ENCODE peak calls at places on chromosomes 16 and 17, in ten cellular contexts. One of them, this sample, is unnamed.

GRCh38 chr17:27577884-27578717 is 52.9 kb upstream of the LGALS9 start:
- DNase-seq in stimulated activated CD8-positive, alpha-beta memory T cell treated with anti-CD3 and anti-CD28 coated beads, Interleukin-4, amount 100 ng/mL, for 1 hour: no peak
- DNase-seq in epithelial cell of esophagus: no peak
- DNase-seq in LoVo: no peak
- DNase-seq in CD4-positive, alpha-beta T cell: no peak
- DNase-seq in activated T-helper 1 cell treated with Interleukin-2 at 50 U/mL for 16 hours: no peak
- DNase-seq in OCI-LY7: no peak
- DNase-seq in ACHN: no peak
- DNase-seq in HTR-8/SVneo: no peak
- DNase-seq in activated CD4-positive, alpha-beta T cell treated with anti-CD3 and anti-CD28 coated beads, Interleukin-2, amount 50 U/mL, for 1 hour: no peak
- DNase-seq in this sample: no peak

GRCh38 chr17:60040843-60041242 is 37.9 kb downstream of the HEATR6 start:
- DNase-seq in stimulated activated CD8-positive, alpha-beta memory T cell treated with anti-CD3 and anti-CD28 coated beads, Interleukin-4, amount 100 ng/mL, for 1 hour: no peak
- DNase-seq in epithelial cell of esophagus: no peak
- DNase-seq in LoVo: no peak
- DNase-seq in CD4-positive, alpha-beta T cell: no peak
- DNase-seq in activated T-helper 1 cell treated with Interleukin-2 at 50 U/mL for 16 hours: no peak
- DNase-seq in OCI-LY7: no peak
- DNase-seq in ACHN: no peak
- DNase-seq in HTR-8/SVneo: no peak
- DNase-seq in activated CD4-positive, alpha-beta T cell treated with anti-CD3 and anti-CD28 coated beads, Interleukin-2, amount 50 U/mL, for 1 hour: no peak
- DNase-seq in this sample: no peak

GRCh38 chr16:58205276-58206036 is 7.5 kb upstream of the CSNK2A2 start:
- DNase-seq in stimulated activated CD8-positive, alpha-beta memory T cell treated with anti-CD3 and anti-CD28 coated beads, Interleukin-4, amount 100 ng/mL, for 1 hour: no peak
- DNase-seq in epithelial cell of esophagus: no peak
- DNase-seq in LoVo: no peak
- DNase-seq in CD4-positive, alpha-beta T cell: no peak
- DNase-seq in activated T-helper 1 cell treated with Interleukin-2 at 50 U/mL for 16 hours: no peak
- DNase-seq in OCI-LY7: no peak
- DNase-seq in ACHN: no peak
- DNase-seq in HTR-8/SVneo: no peak
- DNase-seq in activated CD4-positive, alpha-beta T cell treated with anti-CD3 and anti-CD28 coated beads, Interleukin-2, amount 50 U/mL, for 1 hour: no peak
- DNase-seq in this sample: no peak

GRCh38 chr17:21005367-21005766 is 37.4 kb downstream of the USP22 start:
- DNase-seq in stimulated activated CD8-positive, alpha-beta memory T cell treated with anti-CD3 and anti-CD28 coated beads, Interleukin-4, amount 100 ng/mL, for 1 hour: no peak
- DNase-seq in epithelial cell of esophagus: no peak
- DNase-seq in LoVo: no peak
- DNase-seq in CD4-positive, alpha-beta T cell: no peak
- DNase-seq in activated T-helper 1 cell treated with Interleukin-2 at 50 U/mL for 16 hours: no peak
- DNase-seq in OCI-LY7: no peak
- DNase-seq in ACHN: no peak
- DNase-seq in HTR-8/SVneo: no peak
- DNase-seq in activated CD4-positive, alpha-beta T cell treated with anti-CD3 and anti-CD28 coated beads, Interleukin-2, amount 50 U/mL, for 1 hour: no peak
- DNase-seq in this sample: no peak

GRCh38 chr17:48590603-48591161 is 641 bp upstream of the HOXB3 start:
- DNase-seq in stimulated activated CD8-positive, alpha-beta memory T cell treated with anti-CD3 and anti-CD28 coated beads, Interleukin-4, amount 100 ng/mL, for 1 hour: no peak
- DNase-seq in epithelial cell of esophagus: no peak
- DNase-seq in LoVo: no peak
- DNase-seq in CD4-positive, alpha-beta T cell: no peak
- DNase-seq in activated T-helper 1 cell treated with Interleukin-2 at 50 U/mL for 16 hours: no peak
- DNase-seq in OCI-LY7: no peak
- DNase-seq in ACHN: no peak
- DNase-seq in HTR-8/SVneo: no peak
- DNase-seq in activated CD4-positive, alpha-beta T cell treated with anti-CD3 and anti-CD28 coated beads, Interleukin-2, amount 50 U/mL, for 1 hour: no peak
- DNase-seq in this sample: no peak

GRCh38 chr16:49121636-49122035 is 160.0 kb downstream of the CBLN1 start:
- DNase-seq in stimulated activated CD8-positive, alpha-beta memory T cell treated with anti-CD3 and anti-CD28 coated beads, Interleukin-4, amount 100 ng/mL, for 1 hour: no peak
- DNase-seq in epithelial cell of esophagus: peak
- DNase-seq in LoVo: no peak
- DNase-seq in CD4-positive, alpha-beta T cell: no peak
- DNase-seq in activated T-helper 1 cell treated with Interleukin-2 at 50 U/mL for 16 hours: no peak
- DNase-seq in OCI-LY7: no peak
- DNase-seq in ACHN: no peak
- DNase-seq in HTR-8/SVneo: no peak
- DNase-seq in activated CD4-positive, alpha-beta T cell treated with anti-CD3 and anti-CD28 coated beads, Interleukin-2, amount 50 U/mL, for 1 hour: no peak
- DNase-seq in this sample: no peak

GRCh38 chr16:60929-61878 is 7.6 kb downstream of the SNRNP25 start:
- DNase-seq in stimulated activated CD8-positive, alpha-beta memory T cell treated with anti-CD3 and anti-CD28 coated beads, Interleukin-4, amount 100 ng/mL, for 1 hour: no peak
- DNase-seq in epithelial cell of esophagus: no peak
- DNase-seq in LoVo: no peak
- DNase-seq in CD4-positive, alpha-beta T cell: no peak
- DNase-seq in activated T-helper 1 cell treated with Interleukin-2 at 50 U/mL for 16 hours: no peak
- DNase-seq in OCI-LY7: no peak
- DNase-seq in ACHN: no peak
- DNase-seq in HTR-8/SVneo: no peak
- DNase-seq in activated CD4-positive, alpha-beta T cell treated with anti-CD3 and anti-CD28 coated beads, Interleukin-2, amount 50 U/mL, for 1 hour: no peak
- DNase-seq in this sample: no peak

GRCh38 chr17:1904273-1905052 is 74.7 kb downstream of the RPA1 start:
- DNase-seq in stimulated activated CD8-positive, alpha-beta memory T cell treated with anti-CD3 and anti-CD28 coated beads, Interleukin-4, amount 100 ng/mL, for 1 hour: no peak
- DNase-seq in epithelial cell of esophagus: no peak
- DNase-seq in LoVo: no peak
- DNase-seq in CD4-positive, alpha-beta T cell: no peak
- DNase-seq in activated T-helper 1 cell treated with Interleukin-2 at 50 U/mL for 16 hours: no peak
- DNase-seq in OCI-LY7: peak
- DNase-seq in ACHN: no peak
- DNase-seq in HTR-8/SVneo: no peak
- DNase-seq in activated CD4-positive, alpha-beta T cell treated with anti-CD3 and anti-CD28 coated beads, Interleukin-2, amount 50 U/mL, for 1 hour: no peak
- DNase-seq in this sample: no peak

GRCh38 chr17:41739661-41740352 is 5.4 kb upstream of the HAP1 start:
- DNase-seq in stimulated activated CD8-positive, alpha-beta memory T cell treated with anti-CD3 and anti-CD28 coated beads, Interleukin-4, amount 100 ng/mL, for 1 hour: no peak
- DNase-seq in epithelial cell of esophagus: peak
- DNase-seq in LoVo: peak
- DNase-seq in CD4-positive, alpha-beta T cell: no peak
- DNase-seq in activated T-helper 1 cell treated with Interleukin-2 at 50 U/mL for 16 hours: no peak
- DNase-seq in OCI-LY7: no peak
- DNase-seq in ACHN: peak
- DNase-seq in HTR-8/SVneo: peak
- DNase-seq in activated CD4-positive, alpha-beta T cell treated with anti-CD3 and anti-CD28 coated beads, Interleukin-2, amount 50 U/mL, for 1 hour: no peak
- DNase-seq in this sample: peak

GRCh38 chr16:89174877-89175276 is 3.3 kb downstream of the CDH15 start:
- DNase-seq in stimulated activated CD8-positive, alpha-beta memory T cell treated with anti-CD3 and anti-CD28 coated beads, Interleukin-4, amount 100 ng/mL, for 1 hour: no peak
- DNase-seq in epithelial cell of esophagus: no peak
- DNase-seq in LoVo: no peak
- DNase-seq in CD4-positive, alpha-beta T cell: no peak
- DNase-seq in activated T-helper 1 cell treated with Interleukin-2 at 50 U/mL for 16 hours: no peak
- DNase-seq in OCI-LY7: no peak
- DNase-seq in ACHN: no peak
- DNase-seq in HTR-8/SVneo: no peak
- DNase-seq in activated CD4-positive, alpha-beta T cell treated with anti-CD3 and anti-CD28 coated beads, Interleukin-2, amount 50 U/mL, for 1 hour: no peak
- DNase-seq in this sample: no peak

GRCh38 chr17:30922235-30922993 is 669 bp downstream of the ADAP2 start:
- DNase-seq in stimulated activated CD8-positive, alpha-beta memory T cell treated with anti-CD3 and anti-CD28 coated beads, Interleukin-4, amount 100 ng/mL, for 1 hour: no peak
- DNase-seq in epithelial cell of esophagus: no peak
- DNase-seq in LoVo: no peak
- DNase-seq in CD4-positive, alpha-beta T cell: no peak
- DNase-seq in activated T-helper 1 cell treated with Interleukin-2 at 50 U/mL for 16 hours: no peak
- DNase-seq in OCI-LY7: no peak
- DNase-seq in ACHN: peak
- DNase-seq in HTR-8/SVneo: peak
- DNase-seq in activated CD4-positive, alpha-beta T cell treated with anti-CD3 and anti-CD28 coated beads, Interleukin-2, amount 50 U/mL, for 1 hour: no peak
- DNase-seq in this sample: no peak

GRCh38 chr17:30064738-30065137 is 51.9 kb upstream of the NSRP1 start:
- DNase-seq in stimulated activated CD8-positive, alpha-beta memory T cell treated with anti-CD3 and anti-CD28 coated beads, Interleukin-4, amount 100 ng/mL, for 1 hour: no peak
- DNase-seq in epithelial cell of esophagus: no peak
- DNase-seq in LoVo: no peak
- DNase-seq in CD4-positive, alpha-beta T cell: no peak
- DNase-seq in activated T-helper 1 cell treated with Interleukin-2 at 50 U/mL for 16 hours: no peak
- DNase-seq in OCI-LY7: no peak
- DNase-seq in ACHN: no peak
- DNase-seq in HTR-8/SVneo: no peak
- DNase-seq in activated CD4-positive, alpha-beta T cell treated with anti-CD3 and anti-CD28 coated beads, Interleukin-2, amount 50 U/mL, for 1 hour: no peak
- DNase-seq in this sample: no peak

GRCh38 chr16:66578596-66579531 is at the start of gene CMTM2:
- DNase-seq in stimulated activated CD8-positive, alpha-beta memory T cell treated with anti-CD3 and anti-CD28 coated beads, Interleukin-4, amount 100 ng/mL, for 1 hour: no peak
- DNase-seq in epithelial cell of esophagus: no peak
- DNase-seq in LoVo: no peak
- DNase-seq in CD4-positive, alpha-beta T cell: peak
- DNase-seq in activated T-helper 1 cell treated with Interleukin-2 at 50 U/mL for 16 hours: no peak
- DNase-seq in OCI-LY7: no peak
- DNase-seq in ACHN: no peak
- DNase-seq in HTR-8/SVneo: no peak
- DNase-seq in activated CD4-positive, alpha-beta T cell treated with anti-CD3 and anti-CD28 coated beads, Interleukin-2, amount 50 U/mL, for 1 hour: peak
- DNase-seq in this sample: no peak

GRCh38 chr17:55311767-55312375 is 47.1 kb downstream of the HLF start:
- DNase-seq in stimulated activated CD8-positive, alpha-beta memory T cell treated with anti-CD3 and anti-CD28 coated beads, Interleukin-4, amount 100 ng/mL, for 1 hour: no peak
- DNase-seq in epithelial cell of esophagus: no peak
- DNase-seq in LoVo: no peak
- DNase-seq in CD4-positive, alpha-beta T cell: no peak
- DNase-seq in activated T-helper 1 cell treated with Interleukin-2 at 50 U/mL for 16 hours: no peak
- DNase-seq in OCI-LY7: no peak
- DNase-seq in ACHN: no peak
- DNase-seq in HTR-8/SVneo: no peak
- DNase-seq in activated CD4-positive, alpha-beta T cell treated with anti-CD3 and anti-CD28 coated beads, Interleukin-2, amount 50 U/mL, for 1 hour: no peak
- DNase-seq in this sample: no peak

GRCh38 chr17:73758245-73758644 is 114.0 kb upstream of the SDK2 start:
- DNase-seq in stimulated activated CD8-positive, alpha-beta memory T cell treated with anti-CD3 and anti-CD28 coated beads, Interleukin-4, amount 100 ng/mL, for 1 hour: no peak
- DNase-seq in epithelial cell of esophagus: no peak
- DNase-seq in LoVo: no peak
- DNase-seq in CD4-positive, alpha-beta T cell: no peak
- DNase-seq in activated T-helper 1 cell treated with Interleukin-2 at 50 U/mL for 16 hours: no peak
- DNase-seq in OCI-LY7: no peak
- DNase-seq in ACHN: no peak
- DNase-seq in HTR-8/SVneo: no peak
- DNase-seq in activated CD4-positive, alpha-beta T cell treated with anti-CD3 and anti-CD28 coated beads, Interleukin-2, amount 50 U/mL, for 1 hour: no peak
- DNase-seq in this sample: no peak

GRCh38 chr16:67447508-67448076 is 16.7 kb downstream of the HSD11B2 start:
- DNase-seq in stimulated activated CD8-positive, alpha-beta memory T cell treated with anti-CD3 and anti-CD28 coated beads, Interleukin-4, amount 100 ng/mL, for 1 hour: no peak
- DNase-seq in epithelial cell of esophagus: peak
- DNase-seq in LoVo: peak
- DNase-seq in CD4-positive, alpha-beta T cell: peak
- DNase-seq in activated T-helper 1 cell treated with Interleukin-2 at 50 U/mL for 16 hours: peak
- DNase-seq in OCI-LY7: peak
- DNase-seq in ACHN: peak
- DNase-seq in HTR-8/SVneo: peak
- DNase-seq in activated CD4-positive, alpha-beta T cell treated with anti-CD3 and anti-CD28 coated beads, Interleukin-2, amount 50 U/mL, for 1 hour: peak
- DNase-seq in this sample: no peak

GRCh38 chr16:67163164-67163902 is 1.2 kb upstream of the HSF4 start:
- DNase-seq in stimulated activated CD8-positive, alpha-beta memory T cell treated with anti-CD3 and anti-CD28 coated beads, Interleukin-4, amount 100 ng/mL, for 1 hour: no peak
- DNase-seq in epithelial cell of esophagus: peak
- DNase-seq in LoVo: no peak
- DNase-seq in CD4-positive, alpha-beta T cell: no peak
- DNase-seq in activated T-helper 1 cell treated with Interleukin-2 at 50 U/mL for 16 hours: peak
- DNase-seq in OCI-LY7: no peak
- DNase-seq in ACHN: peak
- DNase-seq in HTR-8/SVneo: no peak
- DNase-seq in activated CD4-positive, alpha-beta T cell treated with anti-CD3 and anti-CD28 coated beads, Interleukin-2, amount 50 U/mL, for 1 hour: peak
- DNase-seq in this sample: no peak

GRCh38 chr17:32483451-32484019 is 3.3 kb upstream of the CDK5R1 start:
- DNase-seq in stimulated activated CD8-positive, alpha-beta memory T cell treated with anti-CD3 and anti-CD28 coated beads, Interleukin-4, amount 100 ng/mL, for 1 hour: no peak
- DNase-seq in epithelial cell of esophagus: peak
- DNase-seq in LoVo: no peak
- DNase-seq in CD4-positive, alpha-beta T cell: peak
- DNase-seq in activated T-helper 1 cell treated with Interleukin-2 at 50 U/mL for 16 hours: no peak
- DNase-seq in OCI-LY7: peak
- DNase-seq in ACHN: peak
- DNase-seq in HTR-8/SVneo: peak
- DNase-seq in activated CD4-positive, alpha-beta T cell treated with anti-CD3 and anti-CD28 coated beads, Interleukin-2, amount 50 U/mL, for 1 hour: peak
- DNase-seq in this sample: peak

GRCh38 chr16:85935957-85936760 is 37.2 kb downstream of the IRF8 start:
- DNase-seq in stimulated activated CD8-positive, alpha-beta memory T cell treated with anti-CD3 and anti-CD28 coated beads, Interleukin-4, amount 100 ng/mL, for 1 hour: peak
- DNase-seq in epithelial cell of esophagus: no peak
- DNase-seq in LoVo: no peak
- DNase-seq in CD4-positive, alpha-beta T cell: peak
- DNase-seq in activated T-helper 1 cell treated with Interleukin-2 at 50 U/mL for 16 hours: peak
- DNase-seq in OCI-LY7: peak
- DNase-seq in ACHN: no peak
- DNase-seq in HTR-8/SVneo: no peak
- DNase-seq in activated CD4-positive, alpha-beta T cell treated with anti-CD3 and anti-CD28 coated beads, Interleukin-2, amount 50 U/mL, for 1 hour: peak
- DNase-seq in this sample: no peak

GRCh38 chr17:19705771-19706770 is 10.3 kb downstream of the SLC47A2 start:
- DNase-seq in stimulated activated CD8-positive, alpha-beta memory T cell treated with anti-CD3 and anti-CD28 coated beads, Interleukin-4, amount 100 ng/mL, for 1 hour: no peak
- DNase-seq in epithelial cell of esophagus: no peak
- DNase-seq in LoVo: no peak
- DNase-seq in CD4-positive, alpha-beta T cell: no peak
- DNase-seq in activated T-helper 1 cell treated with Interleukin-2 at 50 U/mL for 16 hours: no peak
- DNase-seq in OCI-LY7: no peak
- DNase-seq in ACHN: no peak
- DNase-seq in HTR-8/SVneo: no peak
- DNase-seq in activated CD4-positive, alpha-beta T cell treated with anti-CD3 and anti-CD28 coated beads, Interleukin-2, amount 50 U/mL, for 1 hour: no peak
- DNase-seq in this sample: no peak

GRCh38 chr17:27640790-27641189 is 9.8 kb downstream of the LGALS9 start:
- DNase-seq in stimulated activated CD8-positive, alpha-beta memory T cell treated with anti-CD3 and anti-CD28 coated beads, Interleukin-4, amount 100 ng/mL, for 1 hour: no peak
- DNase-seq in epithelial cell of esophagus: no peak
- DNase-seq in LoVo: no peak
- DNase-seq in CD4-positive, alpha-beta T cell: no peak
- DNase-seq in activated T-helper 1 cell treated with Interleukin-2 at 50 U/mL for 16 hours: no peak
- DNase-seq in OCI-LY7: no peak
- DNase-seq in ACHN: no peak
- DNase-seq in HTR-8/SVneo: no peak
- DNase-seq in activated CD4-positive, alpha-beta T cell treated with anti-CD3 and anti-CD28 coated beads, Interleukin-2, amount 50 U/mL, for 1 hour: no peak
- DNase-seq in this sample: no peak

GRCh38 chr16:69861276-69862030 is 89.7 kb upstream of the CLEC18A start:
- DNase-seq in stimulated activated CD8-positive, alpha-beta memory T cell treated with anti-CD3 and anti-CD28 coated beads, Interleukin-4, amount 100 ng/mL, for 1 hour: no peak
- DNase-seq in epithelial cell of esophagus: no peak
- DNase-seq in LoVo: no peak
- DNase-seq in CD4-positive, alpha-beta T cell: no peak
- DNase-seq in activated T-helper 1 cell treated with Interleukin-2 at 50 U/mL for 16 hours: no peak
- DNase-seq in OCI-LY7: no peak
- DNase-seq in ACHN: no peak
- DNase-seq in HTR-8/SVneo: no peak
- DNase-seq in activated CD4-positive, alpha-beta T cell treated with anti-CD3 and anti-CD28 coated beads, Interleukin-2, amount 50 U/mL, for 1 hour: no peak
- DNase-seq in this sample: peak

This sample was measured in GM04503.